ENCODE peak calls at places on chromosomes 16 and 17, in nine cellular contexts. R is stomach, A is HCT116, E is fibroblast of lung, U is fibroblast of the aortic adventitia, M is thoracic aorta, Q is sigmoid colon, P is IMR-90, W is cardiac muscle cell. N is an unnamed sample.

GRCh38 chr17:15185625-15185991 is 79.5 kb downstream of the PMP22 start:
- DNase-seq in R (no peak), A (no peak), E (peak; percentile 88), U (peak; percentile 45), M (no peak), Q (no peak), P (peak; percentile 36), W (peak; percentile 83), N (no peak)

GRCh38 chr16:59886021-59886420 is 1151.9 kb upstream of the GOT2 start:
- DNase-seq in R (no peak), A (no peak), E (peak; percentile 91), U (peak; percentile 9), M (no peak), Q (peak; percentile 73), P (peak; percentile 5), W (peak; percentile 58), N (peak; percentile 69)

GRCh38 chr17:45335721-45336120 is 18.9 kb upstream of the MAP3K14 start:
- DNase-seq in R (no peak), A (no peak), E (no peak), U (no peak), M (no peak), Q (peak; percentile 17), P (no peak), W (no peak), N (no peak)

GRCh38 chr17:15945493-15946209 is 721 bp downstream of the ADORA2B start:
- DNase-seq in R (no peak), A (no peak), E (peak; percentile 37), U (peak; percentile 37), M (no peak), Q (peak; percentile 71), P (peak; percentile 16), W (peak; percentile 42), N (no peak)

GRCh38 chr17:77281904-77282367 is 141.2 kb downstream of the SEC14L1 start:
- DNase-seq in R (peak; percentile 65), A (no peak), E (peak; percentile 57), U (no peak), M (no peak), Q (no peak), P (no peak), W (peak; percentile 40), N (no peak)

GRCh38 chr16:71311553-71312158 is 22.5 kb upstream of the CMTR2 start:
- DNase-seq in R (no peak), A (no peak), E (peak; percentile 6), U (peak; percentile 23), M (no peak), Q (no peak), P (peak; percentile 5), W (peak; percentile 28), N (no peak)

GRCh38 chr16:14600164-14600563 is 29.9 kb downstream of the PARN start:
- DNase-seq in R (no peak), A (peak; percentile 10), E (peak; percentile 42), U (peak; percentile 64), M (no peak), Q (no peak), P (peak; percentile 41), W (peak; percentile 51), N (no peak)

GRCh38 chr16:35823342-35823741 is 2363.9 kb downstream of the TP53TG3F start:
- DNase-seq in R (no peak), A (no peak), E (no peak), U (no peak), M (no peak), Q (no peak), P (no peak), W (no peak), N (no peak)

GRCh38 chr17:77606865-77607210 is 351.7 kb upstream of the TNRC6C start:
- DNase-seq in R (no peak), A (no peak), E (no peak), U (no peak), M (no peak), Q (no peak), P (no peak), W (no peak), N (no peak)

GRCh38 chr16:75203667-75204409 is 3.1 kb downstream of the CTRB2 start:
- DNase-seq in R (no peak), A (no peak), E (no peak), U (no peak), M (no peak), Q (peak; percentile 52), P (no peak), W (no peak), N (no peak)

GRCh38 chr17:76515291-76515949 is 14.2 kb upstream of the RHBDF2 start:
- DNase-seq in R (peak; percentile 58), A (no peak), E (peak; percentile 96), U (peak; percentile 99), M (peak; percentile 72), Q (peak; percentile 93), P (peak; percentile 97), W (peak; percentile 96), N (no peak)

GRCh38 chr17:82957961-82958491 is 118.2 kb upstream of the ZNF750 start:
- DNase-seq in R (peak; percentile 22), A (no peak), E (no peak), U (no peak), M (no peak), Q (peak; percentile 56), P (no peak), W (no peak), N (no peak)

GRCh38 chr16:89873109-89873821 is at the start of gene TCF25:
- DNase-seq in R (peak; percentile 82), A (peak; percentile 83), E (peak; percentile 88), U (peak; percentile 82), M (peak; percentile 20), Q (peak; percentile 90), P (peak; percentile 79), W (peak; percentile 91), N (peak; percentile 44)

GRCh38 chr17:48611681-48612455 is 1.1 kb upstream of the HOXB7 start:
- DNase-seq in R (no peak), A (no peak), E (no peak), U (no peak), M (no peak), Q (no peak), P (no peak), W (no peak), N (no peak)

GRCh38 chr17:81033535-81034167 is 1.3 kb upstream of the BAIAP2 start:
- DNase-seq in R (no peak), A (no peak), E (no peak), U (no peak), M (no peak), Q (no peak), P (no peak), W (no peak), N (no peak)

DNA sequence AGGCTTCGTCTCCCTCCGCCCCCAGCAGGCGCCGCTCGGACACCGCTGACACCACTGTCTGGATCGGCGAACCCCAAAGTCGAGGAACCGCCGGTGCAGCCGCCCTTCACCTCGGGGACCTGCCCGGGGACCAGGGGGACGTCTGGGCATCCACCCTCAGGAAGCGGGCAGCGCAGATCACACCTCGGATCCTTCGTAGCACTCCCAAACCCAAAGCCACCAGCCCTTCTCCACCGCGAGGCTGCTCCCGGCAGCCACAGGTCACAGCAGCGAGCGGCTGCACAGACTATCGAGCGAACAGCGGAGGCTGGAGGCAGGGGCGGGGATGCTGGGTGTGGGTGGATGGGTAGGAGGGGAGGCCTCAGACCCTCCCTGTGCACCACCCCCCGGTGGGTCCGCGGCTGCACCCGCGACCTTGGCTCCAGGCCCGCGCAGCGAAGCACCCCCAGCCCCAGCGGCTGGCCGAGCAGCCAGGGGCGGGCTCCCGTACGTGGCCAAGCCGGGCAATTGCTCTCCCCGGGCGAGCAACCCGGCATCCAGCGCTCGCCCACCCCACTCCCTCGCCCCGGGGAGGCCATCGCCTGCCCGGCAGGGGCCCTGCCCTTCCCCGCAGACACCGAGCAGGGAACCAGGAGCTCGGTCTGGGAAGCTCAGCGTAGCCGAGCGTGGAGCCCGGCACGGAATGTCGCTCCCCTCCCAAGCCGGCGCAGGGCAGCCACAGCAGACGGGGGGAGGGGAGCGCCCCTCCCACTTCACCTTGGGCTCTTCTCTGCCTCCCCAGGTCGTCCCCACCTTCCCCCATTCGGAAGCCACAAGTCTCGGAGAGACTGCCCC is 1.0 kb downstream of the SDK2 start:
- DNase-seq in R (peak; percentile 17), A (no peak), E (no peak), U (no peak), M (no peak), Q (no peak), P (no peak), W (peak; percentile 6), N (no peak)
- TF ChIP-seq CTCF in R (no peak), A (no peak), E (peak; percentile 39), U (no peak), M (peak; percentile 17), Q (no peak), P (no peak), W (peak; percentile 16), N (peak; percentile 35)

DNA sequence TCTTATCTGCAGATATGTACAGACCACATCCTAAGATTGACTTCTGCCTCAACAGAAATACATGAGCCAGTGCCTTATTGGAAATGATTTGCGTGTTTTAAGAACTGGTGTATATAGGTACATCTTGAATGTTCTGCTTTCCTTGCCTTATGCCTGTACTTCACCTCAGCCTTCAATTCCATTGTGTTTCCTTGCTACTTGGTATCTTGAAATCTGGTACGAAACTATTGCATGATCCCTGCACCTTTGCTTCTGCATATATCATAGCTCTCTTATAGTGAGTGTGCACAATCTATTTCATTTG is 1.5 kb downstream of the ATF7IP2 start:
- DNase-seq in R (no peak), A (no peak), E (no peak), U (no peak), M (no peak), Q (no peak), P (no peak), W (no peak), N (no peak)
- H3K4me3 ChIP-seq in R (peak overlapping the region; percentile 52), A (no peak overlapping the region), E (no peak overlapping the region), U (peak overlapping the region; percentile 4), M (peak overlapping the region; percentile 79), Q (no peak overlapping the region), P (no peak overlapping the region), W (peak overlapping the region; percentile 62), N (no peak overlapping the region)

GRCh38 chr17:29844339-29845048 is 85.5 kb downstream of the SSH2 start:
- DNase-seq in R (no peak), A (no peak), E (peak; percentile 31), U (peak; percentile 77), M (no peak), Q (no peak), P (no peak), W (peak; percentile 76), N (no peak)
- TF ChIP-seq CTCF in R (no peak), A (no peak), E (no peak), U (no peak), M (no peak), Q (no peak), P (no peak), W (peak; percentile 6), N (no peak)

GRCh38 chr17:36932383-36933173 is 4.7 kb upstream of the LHX1 start:
- DNase-seq in R (no peak), A (no peak), E (no peak), U (no peak), M (no peak), Q (no peak), P (no peak), W (no peak), N (no peak)

GRCh38 chr17:36931096-36931696 is 6.1 kb upstream of the LHX1 start:
- DNase-seq in R (no peak), A (no peak), E (no peak), U (no peak), M (no peak), Q (no peak), P (no peak), W (no peak), N (no peak)

GRCh38 chr17:36930501-36930900 is 6.8 kb upstream of the LHX1 start:
- DNase-seq in R (no peak), A (no peak), E (no peak), U (no peak), M (no peak), Q (no peak), P (no peak), W (no peak), N (no peak)

GRCh38 chr17:36933174-36934143 is 3.8 kb upstream of the LHX1 start:
- DNase-seq in R (no peak), A (no peak), E (no peak), U (no peak), M (no peak), Q (no peak), P (no peak), W (no peak), N (no peak)

GRCh38 chr17:36931697-36932382 is 5.4 kb upstream of the LHX1 start:
- DNase-seq in R (no peak), A (no peak), E (peak; percentile 33), U (peak; percentile 39), M (no peak), Q (no peak), P (no peak), W (peak; percentile 40), N (peak; percentile 54)
- H3K4me3 ChIP-seq in R (peak overlapping the region; percentile 24), A (no peak overlapping the region), E (no peak overlapping the region), U (peak overlapping the region; percentile 31), M (peak overlapping the region; percentile 62), Q (peak overlapping the region; percentile 5), P (no peak overlapping the region), W (no peak overlapping the region), N (peak overlapping the region; percentile 18)

N was measured in LNCaP clone FGC.